ENCODE peak calls at places on chromosomes 13 and 19, in seven cellular contexts. One of them, this sample, is unnamed.

GRCh38 chr19:14000691-14001365 is 5.3 kb downstream of the RFX1 start:
- DNase-seq in astrocyte of the hippocampus: no peak
- DNase-seq in substantia nigra: no peak
- DNase-seq in activated CD4-positive, alpha-beta T cell treated with anti-CD3 and anti-CD28 coated beads for 24 hours: no peak
- DNase-seq in stimulated activated CD4-positive, alpha-beta T cell treated with anti-CD3 and anti-CD28 coated beads, Interleukin-4, amount 100 ng/mL, for 4 hours: no peak
- DNase-seq in endothelial cell: no peak
- DNase-seq in body of pancreas: no peak
- DNase-seq in this sample: no peak

GRCh38 chr19:48625891-48626327 is 6.6 kb downstream of the SPHK2 start:
- DNase-seq in endothelial cell: no peak
- DNase-seq in activated CD4-positive, alpha-beta T cell treated with anti-CD3 and anti-CD28 coated beads for 24 hours: no peak
- DNase-seq in substantia nigra: no peak
- DNase-seq in stimulated activated CD4-positive, alpha-beta T cell treated with anti-CD3 and anti-CD28 coated beads, Interleukin-4, amount 100 ng/mL, for 4 hours: no peak
- DNase-seq in body of pancreas: no peak
- DNase-seq in astrocyte of the hippocampus: no peak
- DNase-seq in this sample: no peak

GRCh38 chr19:36169084-36169760 is 17.0 kb upstream of the COX7A1 start:
- DNase-seq in activated CD4-positive, alpha-beta T cell treated with anti-CD3 and anti-CD28 coated beads for 24 hours: no peak
- DNase-seq in substantia nigra: no peak
- DNase-seq in endothelial cell: peak
- DNase-seq in body of pancreas: peak
- DNase-seq in stimulated activated CD4-positive, alpha-beta T cell treated with anti-CD3 and anti-CD28 coated beads, Interleukin-4, amount 100 ng/mL, for 4 hours: no peak
- DNase-seq in astrocyte of the hippocampus: peak
- DNase-seq in this sample: peak

GRCh38 chr13:40812724-40813445 is 23.5 kb downstream of the SLC25A15 start:
- DNase-seq in substantia nigra: no peak
- DNase-seq in astrocyte of the hippocampus: no peak
- DNase-seq in body of pancreas: no peak
- DNase-seq in activated CD4-positive, alpha-beta T cell treated with anti-CD3 and anti-CD28 coated beads for 24 hours: no peak
- DNase-seq in stimulated activated CD4-positive, alpha-beta T cell treated with anti-CD3 and anti-CD28 coated beads, Interleukin-4, amount 100 ng/mL, for 4 hours: no peak
- DNase-seq in endothelial cell: no peak
- DNase-seq in this sample: no peak

GRCh38 chr13:73910733-73911132 is 223.5 kb downstream of the KLF12 start:
- DNase-seq in astrocyte of the hippocampus: no peak
- DNase-seq in body of pancreas: no peak
- DNase-seq in stimulated activated CD4-positive, alpha-beta T cell treated with anti-CD3 and anti-CD28 coated beads, Interleukin-4, amount 100 ng/mL, for 4 hours: no peak
- DNase-seq in endothelial cell: no peak
- DNase-seq in substantia nigra: no peak
- DNase-seq in activated CD4-positive, alpha-beta T cell treated with anti-CD3 and anti-CD28 coated beads for 24 hours: no peak
- DNase-seq in this sample: no peak

GRCh38 chr19:29381353-29382203 is 144.2 kb upstream of the VSTM2B start:
- DNase-seq in stimulated activated CD4-positive, alpha-beta T cell treated with anti-CD3 and anti-CD28 coated beads, Interleukin-4, amount 100 ng/mL, for 4 hours: no peak
- DNase-seq in astrocyte of the hippocampus: no peak
- DNase-seq in endothelial cell: no peak
- DNase-seq in body of pancreas: no peak
- DNase-seq in activated CD4-positive, alpha-beta T cell treated with anti-CD3 and anti-CD28 coated beads for 24 hours: no peak
- DNase-seq in substantia nigra: no peak
- DNase-seq in this sample: no peak

GRCh38 chr13:32734511-32734910 is 148.3 kb downstream of the PDS5B start:
- DNase-seq in endothelial cell: no peak
- DNase-seq in body of pancreas: peak
- DNase-seq in substantia nigra: no peak
- DNase-seq in stimulated activated CD4-positive, alpha-beta T cell treated with anti-CD3 and anti-CD28 coated beads, Interleukin-4, amount 100 ng/mL, for 4 hours: no peak
- DNase-seq in activated CD4-positive, alpha-beta T cell treated with anti-CD3 and anti-CD28 coated beads for 24 hours: no peak
- DNase-seq in astrocyte of the hippocampus: peak
- DNase-seq in this sample: peak

GRCh38 chr13:33740134-33740538 is 77.8 kb upstream of the RFC3 start:
- DNase-seq in substantia nigra: no peak
- DNase-seq in stimulated activated CD4-positive, alpha-beta T cell treated with anti-CD3 and anti-CD28 coated beads, Interleukin-4, amount 100 ng/mL, for 4 hours: no peak
- DNase-seq in endothelial cell: no peak
- DNase-seq in astrocyte of the hippocampus: peak
- DNase-seq in body of pancreas: no peak
- DNase-seq in activated CD4-positive, alpha-beta T cell treated with anti-CD3 and anti-CD28 coated beads for 24 hours: no peak
- DNase-seq in this sample: no peak

GRCh38 chr13:21043898-21044297 is 17.5 kb downstream of the LATS2 start:
- DNase-seq in body of pancreas: no peak
- DNase-seq in astrocyte of the hippocampus: peak
- DNase-seq in activated CD4-positive, alpha-beta T cell treated with anti-CD3 and anti-CD28 coated beads for 24 hours: no peak
- DNase-seq in endothelial cell: no peak
- DNase-seq in stimulated activated CD4-positive, alpha-beta T cell treated with anti-CD3 and anti-CD28 coated beads, Interleukin-4, amount 100 ng/mL, for 4 hours: no peak
- DNase-seq in substantia nigra: no peak
- DNase-seq in this sample: peak

GRCh38 chr13:40172149-40172591 is 494.3 kb downstream of the FOXO1 start:
- DNase-seq in body of pancreas: no peak
- DNase-seq in endothelial cell: no peak
- DNase-seq in activated CD4-positive, alpha-beta T cell treated with anti-CD3 and anti-CD28 coated beads for 24 hours: no peak
- DNase-seq in astrocyte of the hippocampus: no peak
- DNase-seq in substantia nigra: no peak
- DNase-seq in stimulated activated CD4-positive, alpha-beta T cell treated with anti-CD3 and anti-CD28 coated beads, Interleukin-4, amount 100 ng/mL, for 4 hours: no peak
- DNase-seq in this sample: no peak

GRCh38 chr19:19257836-19258588 is 15.1 kb downstream of the TM6SF2 start:
- DNase-seq in stimulated activated CD4-positive, alpha-beta T cell treated with anti-CD3 and anti-CD28 coated beads, Interleukin-4, amount 100 ng/mL, for 4 hours: no peak
- DNase-seq in astrocyte of the hippocampus: no peak
- DNase-seq in body of pancreas: no peak
- DNase-seq in substantia nigra: no peak
- DNase-seq in activated CD4-positive, alpha-beta T cell treated with anti-CD3 and anti-CD28 coated beads for 24 hours: no peak
- DNase-seq in endothelial cell: no peak
- DNase-seq in this sample: no peak

GRCh38 chr19:52188822-52189744 is 769 bp upstream of the PPP2R1A start:
- DNase-seq in stimulated activated CD4-positive, alpha-beta T cell treated with anti-CD3 and anti-CD28 coated beads, Interleukin-4, amount 100 ng/mL, for 4 hours: no peak
- DNase-seq in substantia nigra: peak
- DNase-seq in astrocyte of the hippocampus: no peak
- DNase-seq in body of pancreas: no peak
- DNase-seq in activated CD4-positive, alpha-beta T cell treated with anti-CD3 and anti-CD28 coated beads for 24 hours: peak
- DNase-seq in endothelial cell: peak
- DNase-seq in this sample: no peak

GRCh38 chr19:5492281-5492812 is 37.1 kb downstream of the ZNRF4 start:
- DNase-seq in stimulated activated CD4-positive, alpha-beta T cell treated with anti-CD3 and anti-CD28 coated beads, Interleukin-4, amount 100 ng/mL, for 4 hours: no peak
- DNase-seq in substantia nigra: no peak
- DNase-seq in activated CD4-positive, alpha-beta T cell treated with anti-CD3 and anti-CD28 coated beads for 24 hours: no peak
- DNase-seq in astrocyte of the hippocampus: peak
- DNase-seq in body of pancreas: no peak
- DNase-seq in endothelial cell: no peak
- DNase-seq in this sample: no peak

GRCh38 chr19:34500656-34501120 is 19.1 kb downstream of the WTIP start:
- DNase-seq in endothelial cell: no peak
- DNase-seq in substantia nigra: no peak
- DNase-seq in astrocyte of the hippocampus: no peak
- DNase-seq in activated CD4-positive, alpha-beta T cell treated with anti-CD3 and anti-CD28 coated beads for 24 hours: no peak
- DNase-seq in stimulated activated CD4-positive, alpha-beta T cell treated with anti-CD3 and anti-CD28 coated beads, Interleukin-4, amount 100 ng/mL, for 4 hours: no peak
- DNase-seq in body of pancreas: no peak
- DNase-seq in this sample: no peak

GRCh38 chr19:3771033-3771905 is 759 bp downstream of the RAX2 start:
- DNase-seq in astrocyte of the hippocampus: no peak
- DNase-seq in activated CD4-positive, alpha-beta T cell treated with anti-CD3 and anti-CD28 coated beads for 24 hours: no peak
- DNase-seq in substantia nigra: no peak
- DNase-seq in endothelial cell: no peak
- DNase-seq in body of pancreas: no peak
- DNase-seq in stimulated activated CD4-positive, alpha-beta T cell treated with anti-CD3 and anti-CD28 coated beads, Interleukin-4, amount 100 ng/mL, for 4 hours: no peak
- DNase-seq in this sample: no peak

GRCh38 chr19:16041571-16042386 is 34.5 kb upstream of the TPM4 start:
- DNase-seq in stimulated activated CD4-positive, alpha-beta T cell treated with anti-CD3 and anti-CD28 coated beads, Interleukin-4, amount 100 ng/mL, for 4 hours: peak
- DNase-seq in astrocyte of the hippocampus: peak
- DNase-seq in body of pancreas: peak
- DNase-seq in substantia nigra: peak
- DNase-seq in endothelial cell: peak
- DNase-seq in activated CD4-positive, alpha-beta T cell treated with anti-CD3 and anti-CD28 coated beads for 24 hours: peak
- DNase-seq in this sample: peak

GRCh38 chr19:6632002-6632621 is 37.8 kb downstream of the TNFSF14 start:
- DNase-seq in astrocyte of the hippocampus: peak
- DNase-seq in stimulated activated CD4-positive, alpha-beta T cell treated with anti-CD3 and anti-CD28 coated beads, Interleukin-4, amount 100 ng/mL, for 4 hours: peak
- DNase-seq in body of pancreas: peak
- DNase-seq in substantia nigra: peak
- DNase-seq in activated CD4-positive, alpha-beta T cell treated with anti-CD3 and anti-CD28 coated beads for 24 hours: peak
- DNase-seq in endothelial cell: peak
- DNase-seq in this sample: peak

GRCh38 chr13:72458701-72459100 is 268.7 kb downstream of the MZT1 start:
- DNase-seq in astrocyte of the hippocampus: peak
- DNase-seq in endothelial cell: no peak
- DNase-seq in stimulated activated CD4-positive, alpha-beta T cell treated with anti-CD3 and anti-CD28 coated beads, Interleukin-4, amount 100 ng/mL, for 4 hours: no peak
- DNase-seq in activated CD4-positive, alpha-beta T cell treated with anti-CD3 and anti-CD28 coated beads for 24 hours: no peak
- DNase-seq in body of pancreas: no peak
- DNase-seq in substantia nigra: no peak
- DNase-seq in this sample: peak

GRCh38 chr19:48255376-48256303 is at the start of gene CARD8:
- DNase-seq in substantia nigra: peak
- DNase-seq in body of pancreas: peak
- DNase-seq in stimulated activated CD4-positive, alpha-beta T cell treated with anti-CD3 and anti-CD28 coated beads, Interleukin-4, amount 100 ng/mL, for 4 hours: peak
- DNase-seq in activated CD4-positive, alpha-beta T cell treated with anti-CD3 and anti-CD28 coated beads for 24 hours: peak
- DNase-seq in endothelial cell: peak
- DNase-seq in astrocyte of the hippocampus: peak
- DNase-seq in this sample: peak

GRCh38 chr13:98821372-98822237 is 69.1 kb upstream of the SLC15A1 start:
- DNase-seq in substantia nigra: no peak
- DNase-seq in stimulated activated CD4-positive, alpha-beta T cell treated with anti-CD3 and anti-CD28 coated beads, Interleukin-4, amount 100 ng/mL, for 4 hours: no peak
- DNase-seq in body of pancreas: peak
- DNase-seq in astrocyte of the hippocampus: peak
- DNase-seq in activated CD4-positive, alpha-beta T cell treated with anti-CD3 and anti-CD28 coated beads for 24 hours: no peak
- DNase-seq in endothelial cell: no peak
- DNase-seq in this sample: peak

GRCh38 chr13:73340069-73340468 is 281.3 kb downstream of the KLF5 start:
- DNase-seq in endothelial cell: no peak
- DNase-seq in activated CD4-positive, alpha-beta T cell treated with anti-CD3 and anti-CD28 coated beads for 24 hours: no peak
- DNase-seq in astrocyte of the hippocampus: no peak
- DNase-seq in stimulated activated CD4-positive, alpha-beta T cell treated with anti-CD3 and anti-CD28 coated beads, Interleukin-4, amount 100 ng/mL, for 4 hours: no peak
- DNase-seq in body of pancreas: no peak
- DNase-seq in substantia nigra: no peak
- DNase-seq in this sample: no peak

GRCh38 chr19:14434157-14434501 is 1.0 kb downstream of the PKN1 start:
- DNase-seq in stimulated activated CD4-positive, alpha-beta T cell treated with anti-CD3 and anti-CD28 coated beads, Interleukin-4, amount 100 ng/mL, for 4 hours: no peak
- DNase-seq in astrocyte of the hippocampus: no peak
- DNase-seq in substantia nigra: peak
- DNase-seq in activated CD4-positive, alpha-beta T cell treated with anti-CD3 and anti-CD28 coated beads for 24 hours: no peak
- DNase-seq in body of pancreas: peak
- DNase-seq in endothelial cell: no peak
- DNase-seq in this sample: no peak

GRCh38 chr13:108963846-108964600 is 334.6 kb downstream of the MYO16 start:
- DNase-seq in activated CD4-positive, alpha-beta T cell treated with anti-CD3 and anti-CD28 coated beads for 24 hours: no peak
- DNase-seq in endothelial cell: no peak
- DNase-seq in body of pancreas: no peak
- DNase-seq in astrocyte of the hippocampus: peak
- DNase-seq in stimulated activated CD4-positive, alpha-beta T cell treated with anti-CD3 and anti-CD28 coated beads, Interleukin-4, amount 100 ng/mL, for 4 hours: no peak
- DNase-seq in substantia nigra: no peak
- DNase-seq in this sample: peak

GRCh38 chr19:10818306-10819123 is 17.5 kb downstream of the TMED1 start:
- DNase-seq in body of pancreas: no peak
- DNase-seq in substantia nigra: no peak
- DNase-seq in stimulated activated CD4-positive, alpha-beta T cell treated with anti-CD3 and anti-CD28 coated beads, Interleukin-4, amount 100 ng/mL, for 4 hours: no peak
- DNase-seq in endothelial cell: no peak
- DNase-seq in activated CD4-positive, alpha-beta T cell treated with anti-CD3 and anti-CD28 coated beads for 24 hours: no peak
- DNase-seq in astrocyte of the hippocampus: no peak
- DNase-seq in this sample: no peak

GRCh38 chr13:113420833-113421600 is 32.3 kb downstream of the ADPRHL1 start:
- DNase-seq in substantia nigra: no peak
- DNase-seq in astrocyte of the hippocampus: no peak
- DNase-seq in endothelial cell: no peak
- DNase-seq in activated CD4-positive, alpha-beta T cell treated with anti-CD3 and anti-CD28 coated beads for 24 hours: no peak
- DNase-seq in stimulated activated CD4-positive, alpha-beta T cell treated with anti-CD3 and anti-CD28 coated beads, Interleukin-4, amount 100 ng/mL, for 4 hours: no peak
- DNase-seq in body of pancreas: no peak
- DNase-seq in this sample: no peak

GRCh38 chr19:49976496-49976895 is 15.5 kb upstream of the SIGLEC11 start:
- DNase-seq in endothelial cell: no peak
- DNase-seq in substantia nigra: no peak
- DNase-seq in astrocyte of the hippocampus: no peak
- DNase-seq in stimulated activated CD4-positive, alpha-beta T cell treated with anti-CD3 and anti-CD28 coated beads, Interleukin-4, amount 100 ng/mL, for 4 hours: no peak
- DNase-seq in body of pancreas: no peak
- DNase-seq in activated CD4-positive, alpha-beta T cell treated with anti-CD3 and anti-CD28 coated beads for 24 hours: no peak
- DNase-seq in this sample: no peak

GRCh38 chr13:57137631-57138030 is 3.1 kb upstream of the PRR20A start:
- DNase-seq in astrocyte of the hippocampus: no peak
- DNase-seq in endothelial cell: no peak
- DNase-seq in activated CD4-positive, alpha-beta T cell treated with anti-CD3 and anti-CD28 coated beads for 24 hours: no peak
- DNase-seq in substantia nigra: no peak
- DNase-seq in stimulated activated CD4-positive, alpha-beta T cell treated with anti-CD3 and anti-CD28 coated beads, Interleukin-4, amount 100 ng/mL, for 4 hours: no peak
- DNase-seq in body of pancreas: no peak
- DNase-seq in this sample: no peak

GRCh38 chr13:75461314-75461713 is 20.7 kb downstream of the TBC1D4 start:
- DNase-seq in endothelial cell: no peak
- DNase-seq in activated CD4-positive, alpha-beta T cell treated with anti-CD3 and anti-CD28 coated beads for 24 hours: no peak
- DNase-seq in body of pancreas: no peak
- DNase-seq in astrocyte of the hippocampus: no peak
- DNase-seq in stimulated activated CD4-positive, alpha-beta T cell treated with anti-CD3 and anti-CD28 coated beads, Interleukin-4, amount 100 ng/mL, for 4 hours: no peak
- DNase-seq in substantia nigra: no peak
- DNase-seq in this sample: no peak

GRCh38 chr13:76330756-76331155 is 555.4 kb downstream of the KCTD12 start:
- DNase-seq in activated CD4-positive, alpha-beta T cell treated with anti-CD3 and anti-CD28 coated beads for 24 hours: no peak
- DNase-seq in endothelial cell: no peak
- DNase-seq in astrocyte of the hippocampus: no peak
- DNase-seq in stimulated activated CD4-positive, alpha-beta T cell treated with anti-CD3 and anti-CD28 coated beads, Interleukin-4, amount 100 ng/mL, for 4 hours: no peak
- DNase-seq in substantia nigra: no peak
- DNase-seq in body of pancreas: no peak
- DNase-seq in this sample: no peak

GRCh38 chr19:16976471-16976870 is 50.1 kb downstream of the CPAMD8 start:
- DNase-seq in substantia nigra: no peak
- DNase-seq in endothelial cell: no peak
- DNase-seq in stimulated activated CD4-positive, alpha-beta T cell treated with anti-CD3 and anti-CD28 coated beads, Interleukin-4, amount 100 ng/mL, for 4 hours: no peak
- DNase-seq in activated CD4-positive, alpha-beta T cell treated with anti-CD3 and anti-CD28 coated beads for 24 hours: no peak
- DNase-seq in body of pancreas: no peak
- DNase-seq in astrocyte of the hippocampus: no peak
- DNase-seq in this sample: no peak

GRCh38 chr13:113801289-113801961 is 42.4 kb downstream of the TMEM255B start:
- DNase-seq in activated CD4-positive, alpha-beta T cell treated with anti-CD3 and anti-CD28 coated beads for 24 hours: no peak
- DNase-seq in substantia nigra: no peak
- DNase-seq in astrocyte of the hippocampus: no peak
- DNase-seq in stimulated activated CD4-positive, alpha-beta T cell treated with anti-CD3 and anti-CD28 coated beads, Interleukin-4, amount 100 ng/mL, for 4 hours: no peak
- DNase-seq in body of pancreas: no peak
- DNase-seq in endothelial cell: no peak
- DNase-seq in this sample: no peak

GRCh38 chr13:88979465-88980180 is 1308.5 kb downstream of the SLITRK5 start:
- DNase-seq in astrocyte of the hippocampus: peak
- DNase-seq in stimulated activated CD4-positive, alpha-beta T cell treated with anti-CD3 and anti-CD28 coated beads, Interleukin-4, amount 100 ng/mL, for 4 hours: peak
- DNase-seq in endothelial cell: no peak
- DNase-seq in substantia nigra: no peak
- DNase-seq in body of pancreas: no peak
- DNase-seq in activated CD4-positive, alpha-beta T cell treated with anti-CD3 and anti-CD28 coated beads for 24 hours: no peak
- DNase-seq in this sample: peak

GRCh38 chr19:1736916-1737315 is 16.4 kb upstream of the ONECUT3 start:
- DNase-seq in endothelial cell: no peak
- DNase-seq in body of pancreas: no peak
- DNase-seq in stimulated activated CD4-positive, alpha-beta T cell treated with anti-CD3 and anti-CD28 coated beads, Interleukin-4, amount 100 ng/mL, for 4 hours: no peak
- DNase-seq in activated CD4-positive, alpha-beta T cell treated with anti-CD3 and anti-CD28 coated beads for 24 hours: no peak
- DNase-seq in substantia nigra: no peak
- DNase-seq in astrocyte of the hippocampus: no peak
- DNase-seq in this sample: no peak

GRCh38 chr19:16470911-16471811 is 609 bp downstream of the EPS15L1 start:
- DNase-seq in substantia nigra: peak
- DNase-seq in stimulated activated CD4-positive, alpha-beta T cell treated with anti-CD3 and anti-CD28 coated beads, Interleukin-4, amount 100 ng/mL, for 4 hours: no peak
- DNase-seq in activated CD4-positive, alpha-beta T cell treated with anti-CD3 and anti-CD28 coated beads for 24 hours: no peak
- DNase-seq in astrocyte of the hippocampus: peak
- DNase-seq in body of pancreas: peak
- DNase-seq in endothelial cell: peak
- DNase-seq in this sample: peak

GRCh38 chr19:13100871-13101589 is 1.6 kb downstream of the LYL1 start:
- DNase-seq in body of pancreas: no peak
- DNase-seq in endothelial cell: no peak
- DNase-seq in substantia nigra: no peak
- DNase-seq in astrocyte of the hippocampus: no peak
- DNase-seq in activated CD4-positive, alpha-beta T cell treated with anti-CD3 and anti-CD28 coated beads for 24 hours: no peak
- DNase-seq in stimulated activated CD4-positive, alpha-beta T cell treated with anti-CD3 and anti-CD28 coated beads, Interleukin-4, amount 100 ng/mL, for 4 hours: no peak
- DNase-seq in this sample: no peak

GRCh38 chr19:55255618-55256423 is 3.0 kb downstream of the PPP6R1 start:
- DNase-seq in activated CD4-positive, alpha-beta T cell treated with anti-CD3 and anti-CD28 coated beads for 24 hours: no peak
- DNase-seq in body of pancreas: no peak
- DNase-seq in endothelial cell: no peak
- DNase-seq in astrocyte of the hippocampus: no peak
- DNase-seq in substantia nigra: no peak
- DNase-seq in stimulated activated CD4-positive, alpha-beta T cell treated with anti-CD3 and anti-CD28 coated beads, Interleukin-4, amount 100 ng/mL, for 4 hours: peak
- DNase-seq in this sample: no peak

GRCh38 chr19:15418112-15418587 is 638 bp downstream of the AKAP8L start:
- DNase-seq in body of pancreas: peak
- DNase-seq in stimulated activated CD4-positive, alpha-beta T cell treated with anti-CD3 and anti-CD28 coated beads, Interleukin-4, amount 100 ng/mL, for 4 hours: no peak
- DNase-seq in endothelial cell: no peak
- DNase-seq in activated CD4-positive, alpha-beta T cell treated with anti-CD3 and anti-CD28 coated beads for 24 hours: no peak
- DNase-seq in astrocyte of the hippocampus: peak
- DNase-seq in substantia nigra: peak
- DNase-seq in this sample: peak

GRCh38 chr13:41670873-41671443 is 213.6 kb downstream of the RGCC start:
- DNase-seq in substantia nigra: peak
- DNase-seq in endothelial cell: no peak
- DNase-seq in astrocyte of the hippocampus: peak
- DNase-seq in stimulated activated CD4-positive, alpha-beta T cell treated with anti-CD3 and anti-CD28 coated beads, Interleukin-4, amount 100 ng/mL, for 4 hours: no peak
- DNase-seq in body of pancreas: no peak
- DNase-seq in activated CD4-positive, alpha-beta T cell treated with anti-CD3 and anti-CD28 coated beads for 24 hours: no peak
- DNase-seq in this sample: no peak

This sample was measured in cardiac muscle cell.